ENCODE peak calls at places on chromosomes 2 and 18, in six cellular contexts. One of them, this sample, is unnamed.

GRCh38 chr2:127220102-127220806 is at the start of gene CYP27C1:
- DNase-seq in Panc1: no peak
- DNase-seq in choroid plexus epithelial cell: peak; percentile 25
- DNase-seq in astrocyte of the cerebellum: no peak
- DNase-seq in fibroblast of lung: peak; percentile 44
- DNase-seq in pancreas: no peak
- DNase-seq in this sample: no peak

GRCh38 chr2:188426121-188426520 is 134.4 kb downstream of the GULP1 start:
- DNase-seq in Panc1: no peak
- DNase-seq in choroid plexus epithelial cell: no peak
- DNase-seq in astrocyte of the cerebellum: no peak
- DNase-seq in fibroblast of lung: no peak
- DNase-seq in pancreas: no peak
- DNase-seq in this sample: no peak

GRCh38 chr2:219769044-219770030 is 141.9 kb downstream of the SLC4A3 start:
- DNase-seq in Panc1: no peak
- DNase-seq in choroid plexus epithelial cell: peak; percentile 33
- DNase-seq in astrocyte of the cerebellum: peak; percentile 15
- DNase-seq in fibroblast of lung: peak; percentile 59
- DNase-seq in pancreas: no peak
- DNase-seq in this sample: peak; percentile 5

GRCh38 chr2:64250063-64250462 is 105.8 kb upstream of the PELI1 start:
- DNase-seq in Panc1: no peak
- DNase-seq in choroid plexus epithelial cell: no peak
- DNase-seq in astrocyte of the cerebellum: no peak
- DNase-seq in fibroblast of lung: no peak
- DNase-seq in pancreas: no peak
- DNase-seq in this sample: no peak

GRCh38 chr2:128685841-128686497 is 367.3 kb upstream of the HS6ST1 start:
- DNase-seq in Panc1: no peak
- DNase-seq in choroid plexus epithelial cell: no peak
- DNase-seq in astrocyte of the cerebellum: no peak
- DNase-seq in fibroblast of lung: no peak
- DNase-seq in pancreas: no peak
- DNase-seq in this sample: no peak

GRCh38 chr2:56197816-56198215 is 14.0 kb downstream of the CCDC85A start:
- DNase-seq in Panc1: no peak
- DNase-seq in choroid plexus epithelial cell: no peak
- DNase-seq in astrocyte of the cerebellum: no peak
- DNase-seq in fibroblast of lung: no peak
- DNase-seq in pancreas: no peak
- DNase-seq in this sample: no peak

GRCh38 chr2:175463639-175464310 is 282.3 kb upstream of the ATP5MC3 start:
- DNase-seq in Panc1: no peak
- DNase-seq in choroid plexus epithelial cell: no peak
- DNase-seq in astrocyte of the cerebellum: no peak
- DNase-seq in fibroblast of lung: no peak
- DNase-seq in pancreas: no peak
- DNase-seq in this sample: no peak

GRCh38 chr2:37740330-37740729 is 68.9 kb upstream of the CDC42EP3 start:
- DNase-seq in Panc1: no peak
- DNase-seq in choroid plexus epithelial cell: peak; percentile 42
- DNase-seq in astrocyte of the cerebellum: no peak
- DNase-seq in fibroblast of lung: peak; percentile 50
- DNase-seq in pancreas: no peak
- DNase-seq in this sample: no peak

GRCh38 chr2:186319105-186319504 is 167.0 kb upstream of the ZC3H15 start:
- DNase-seq in Panc1: no peak
- DNase-seq in choroid plexus epithelial cell: no peak
- DNase-seq in astrocyte of the cerebellum: no peak
- DNase-seq in fibroblast of lung: no peak
- DNase-seq in pancreas: no peak
- DNase-seq in this sample: no peak

GRCh38 chr2:42492691-42493467 is 903 bp downstream of the KCNG3 start:
- DNase-seq in Panc1: no peak
- DNase-seq in choroid plexus epithelial cell: peak; percentile 18
- DNase-seq in astrocyte of the cerebellum: no peak
- DNase-seq in fibroblast of lung: peak; percentile 5
- DNase-seq in pancreas: no peak
- DNase-seq in this sample: no peak

GRCh38 chr2:176683565-176684210 is 414.4 kb downstream of the MTX2 start:
- DNase-seq in Panc1: no peak
- DNase-seq in choroid plexus epithelial cell: no peak
- DNase-seq in astrocyte of the cerebellum: no peak
- DNase-seq in fibroblast of lung: no peak
- DNase-seq in pancreas: no peak
- DNase-seq in this sample: no peak

GRCh38 chr2:169965495-169965894 is 138.2 kb downstream of the UBR3 start:
- DNase-seq in Panc1: no peak
- DNase-seq in choroid plexus epithelial cell: peak; percentile 62
- DNase-seq in astrocyte of the cerebellum: no peak
- DNase-seq in fibroblast of lung: peak; percentile 35
- DNase-seq in pancreas: no peak
- DNase-seq in this sample: no peak

GRCh38 chr2:239917957-239918481 is 107.1 kb downstream of the NDUFA10 start:
- DNase-seq in Panc1: no peak
- DNase-seq in choroid plexus epithelial cell: no peak
- DNase-seq in astrocyte of the cerebellum: no peak
- DNase-seq in fibroblast of lung: no peak
- DNase-seq in pancreas: no peak
- DNase-seq in this sample: no peak

GRCh38 chr18:59697236-59697932 is at the start of gene CCBE1:
- DNase-seq in Panc1: no peak
- DNase-seq in choroid plexus epithelial cell: peak; percentile 78
- DNase-seq in astrocyte of the cerebellum: no peak
- DNase-seq in fibroblast of lung: peak; percentile 71
- DNase-seq in pancreas: peak; percentile 48
- DNase-seq in this sample: no peak

DNA sequence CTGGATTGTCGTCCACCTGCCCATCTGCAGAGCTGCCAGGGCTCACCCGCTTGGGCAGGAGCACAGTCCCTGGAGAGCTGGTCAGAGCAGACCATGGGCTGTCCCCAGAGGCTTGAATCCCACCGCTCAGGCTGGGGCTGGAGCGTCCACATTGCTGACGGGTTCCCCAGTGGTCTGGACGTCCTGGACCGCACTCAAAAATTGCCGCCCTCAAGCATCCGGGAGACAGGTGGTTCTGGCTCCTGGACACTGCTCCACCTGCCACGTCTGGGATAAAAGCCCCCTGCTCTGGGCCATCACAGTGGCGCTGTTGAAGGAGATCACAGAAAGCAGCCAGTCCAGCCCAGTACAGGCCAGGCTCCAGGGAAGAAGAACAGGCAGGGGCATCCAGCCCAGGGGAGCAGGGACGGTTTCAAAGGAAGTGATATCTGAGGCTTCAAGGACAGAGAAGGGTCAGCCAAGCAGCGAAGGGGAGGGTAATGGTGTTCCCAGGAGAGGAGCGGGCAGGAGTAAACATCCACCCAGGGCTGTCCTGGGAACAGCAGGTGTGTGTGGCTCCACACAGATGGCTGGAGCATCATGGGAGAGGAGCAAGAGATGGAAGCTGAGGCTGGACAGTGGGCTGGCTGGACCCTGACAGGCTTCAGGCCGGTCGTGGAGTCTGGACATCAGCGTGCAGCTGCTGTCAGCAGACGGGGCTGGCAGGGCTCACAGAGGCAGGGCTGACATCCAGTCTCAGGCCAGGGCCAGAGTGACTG is 21.9 kb upstream of the ID2 start:
- DNase-seq in Panc1: no peak
- DNase-seq in choroid plexus epithelial cell: no peak
- DNase-seq in astrocyte of the cerebellum: no peak
- DNase-seq in fibroblast of lung: no peak
- DNase-seq in pancreas: no peak
- DNase-seq in this sample: no peak
- TF ChIP-seq CTCF in Panc1: no peak
- TF ChIP-seq CTCF in choroid plexus epithelial cell: no peak
- TF ChIP-seq CTCF in astrocyte of the cerebellum: no peak
- TF ChIP-seq CTCF in fibroblast of lung: no peak
- TF ChIP-seq CTCF in pancreas: no peak
- TF ChIP-seq CTCF in this sample: no peak

GRCh38 chr2:203330434-203330833 is 2.2 kb downstream of the ABI2 start:
- DNase-seq in Panc1: no peak
- DNase-seq in choroid plexus epithelial cell: peak; percentile 81
- DNase-seq in astrocyte of the cerebellum: no peak
- DNase-seq in fibroblast of lung: peak; percentile 45
- DNase-seq in pancreas: no peak
- DNase-seq in this sample: peak; percentile 20
- H3K4me3 ChIP-seq in Panc1: peak overlapping the region; percentile 69
- H3K4me3 ChIP-seq in choroid plexus epithelial cell: no peak overlapping the region
- H3K4me3 ChIP-seq in astrocyte of the cerebellum: peak overlapping the region; percentile 90
- H3K4me3 ChIP-seq in fibroblast of lung: peak overlapping the region; percentile 73
- H3K4me3 ChIP-seq in pancreas: no peak overlapping the region
- H3K4me3 ChIP-seq in this sample: no peak overlapping the region

GRCh38 chr18:36408606-36409005 is 111.1 kb downstream of the FHOD3 start:
- DNase-seq in Panc1: no peak
- DNase-seq in choroid plexus epithelial cell: no peak
- DNase-seq in astrocyte of the cerebellum: no peak
- DNase-seq in fibroblast of lung: no peak
- DNase-seq in pancreas: no peak
- DNase-seq in this sample: no peak

GRCh38 chr18:36412778-36413177 is 115.3 kb downstream of the FHOD3 start:
- DNase-seq in Panc1: no peak
- DNase-seq in choroid plexus epithelial cell: peak; percentile 29
- DNase-seq in astrocyte of the cerebellum: peak; percentile 8
- DNase-seq in fibroblast of lung: no peak
- DNase-seq in pancreas: no peak
- DNase-seq in this sample: no peak

GRCh38 chr18:36409779-36410178 is 112.3 kb downstream of the FHOD3 start:
- DNase-seq in Panc1: no peak
- DNase-seq in choroid plexus epithelial cell: no peak
- DNase-seq in astrocyte of the cerebellum: no peak
- DNase-seq in fibroblast of lung: no peak
- DNase-seq in pancreas: no peak
- DNase-seq in this sample: no peak

GRCh38 chr18:36410346-36410745 is 112.8 kb downstream of the FHOD3 start:
- DNase-seq in Panc1: no peak
- DNase-seq in choroid plexus epithelial cell: no peak
- DNase-seq in astrocyte of the cerebellum: no peak
- DNase-seq in fibroblast of lung: no peak
- DNase-seq in pancreas: no peak
- DNase-seq in this sample: no peak

DNA sequence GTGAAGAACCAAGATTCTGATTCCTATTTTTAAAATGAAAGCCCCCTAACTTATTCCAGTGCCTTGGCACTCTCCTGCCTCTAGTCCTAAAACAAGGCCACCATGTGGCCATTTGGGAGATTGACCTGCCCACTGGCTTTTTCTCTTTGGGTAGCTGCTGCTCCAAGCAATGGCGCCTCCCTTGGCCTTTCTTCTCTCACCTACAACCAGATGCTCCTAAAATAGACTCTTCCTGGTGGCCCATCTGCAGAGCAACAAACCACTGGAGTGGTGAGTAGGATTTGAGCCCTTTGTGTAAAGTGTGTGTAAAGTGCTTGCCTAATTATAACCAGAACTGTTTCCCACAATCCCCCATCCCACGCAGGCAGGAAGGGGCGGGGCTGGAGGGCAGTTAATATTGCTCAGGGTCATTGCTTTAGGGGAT is 114.2 kb downstream of the FHOD3 start:
- DNase-seq in Panc1: no peak
- DNase-seq in choroid plexus epithelial cell: peak; percentile 30
- DNase-seq in astrocyte of the cerebellum: no peak
- DNase-seq in fibroblast of lung: no peak
- DNase-seq in pancreas: no peak
- DNase-seq in this sample: no peak
- TF ChIP-seq CTCF in Panc1: peak; percentile 56
- TF ChIP-seq CTCF in choroid plexus epithelial cell: peak; percentile 58
- TF ChIP-seq CTCF in astrocyte of the cerebellum: peak; percentile 56
- TF ChIP-seq CTCF in fibroblast of lung: peak; percentile 36
- TF ChIP-seq CTCF in pancreas: no peak
- TF ChIP-seq CTCF in this sample: peak; percentile 56

DNA sequence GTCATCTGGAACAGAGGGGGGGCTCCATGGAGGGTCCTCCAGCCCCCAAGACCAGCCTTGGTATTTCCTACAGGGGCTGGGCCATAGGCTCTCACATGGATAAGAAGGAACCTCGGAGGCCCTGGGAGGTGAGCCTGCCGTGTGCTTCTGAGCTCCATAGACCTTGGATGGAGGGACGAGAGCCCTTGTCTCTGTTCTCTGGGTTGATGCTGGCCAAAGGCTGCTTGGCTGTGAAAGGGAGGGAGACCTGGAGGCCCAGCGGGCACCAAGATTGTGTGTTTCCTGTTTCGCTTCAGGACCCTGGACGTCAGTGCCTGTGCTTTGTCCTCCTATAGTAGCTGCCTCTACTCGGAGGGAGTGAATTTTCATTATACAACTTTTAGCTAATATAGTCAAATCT is 20.8 kb downstream of the CABLES1 start:
- DNase-seq in Panc1: no peak
- DNase-seq in choroid plexus epithelial cell: no peak
- DNase-seq in astrocyte of the cerebellum: no peak
- DNase-seq in fibroblast of lung: no peak
- DNase-seq in pancreas: no peak
- DNase-seq in this sample: no peak
- H3K4me3 ChIP-seq in Panc1: no peak overlapping the region
- H3K4me3 ChIP-seq in choroid plexus epithelial cell: no peak overlapping the region
- H3K4me3 ChIP-seq in astrocyte of the cerebellum: no peak overlapping the region
- H3K4me3 ChIP-seq in fibroblast of lung: no peak overlapping the region
- H3K4me3 ChIP-seq in pancreas: no peak overlapping the region
- H3K4me3 ChIP-seq in this sample: no peak overlapping the region

GRCh38 chr2:216698291-216698690 is 2.9 kb upstream of the IGFBP5 start:
- DNase-seq in Panc1: no peak
- DNase-seq in choroid plexus epithelial cell: no peak
- DNase-seq in astrocyte of the cerebellum: no peak
- DNase-seq in fibroblast of lung: no peak
- DNase-seq in pancreas: no peak
- DNase-seq in this sample: no peak

GRCh38 chr2:216696751-216697560 is 1.6 kb upstream of the IGFBP5 start:
- DNase-seq in Panc1: no peak
- DNase-seq in choroid plexus epithelial cell: peak; percentile 72
- DNase-seq in astrocyte of the cerebellum: no peak
- DNase-seq in fibroblast of lung: peak; percentile 65
- DNase-seq in pancreas: no peak
- DNase-seq in this sample: no peak

GRCh38 chr2:216700088-216700567 is 4.8 kb upstream of the IGFBP5 start:
- DNase-seq in Panc1: no peak
- DNase-seq in choroid plexus epithelial cell: no peak
- DNase-seq in astrocyte of the cerebellum: no peak
- DNase-seq in fibroblast of lung: no peak
- DNase-seq in pancreas: no peak
- DNase-seq in this sample: no peak

GRCh38 chr2:216700778-216701177 is 5.4 kb upstream of the IGFBP5 start:
- DNase-seq in Panc1: no peak
- DNase-seq in choroid plexus epithelial cell: no peak
- DNase-seq in astrocyte of the cerebellum: no peak
- DNase-seq in fibroblast of lung: no peak
- DNase-seq in pancreas: no peak
- DNase-seq in this sample: no peak

DNA sequence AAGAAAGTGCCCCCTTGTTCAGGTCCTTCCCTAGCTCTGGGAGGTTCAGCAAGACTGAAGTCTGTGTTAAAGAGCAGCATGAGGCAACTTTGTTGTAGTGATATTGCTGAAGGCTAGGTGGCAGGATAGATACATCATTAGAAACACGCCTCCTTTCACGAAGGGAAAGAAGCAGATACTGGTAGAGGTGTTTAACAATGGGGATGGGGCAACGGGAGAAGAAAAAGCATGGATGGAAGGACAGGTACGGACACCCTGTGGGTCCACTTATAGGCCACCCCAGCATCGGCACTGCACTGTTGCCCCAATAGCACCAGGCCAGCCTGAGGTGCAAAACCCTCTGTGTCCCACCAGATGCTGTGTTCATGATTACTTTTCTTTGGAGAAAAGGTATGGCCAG is 3.5 kb upstream of the IGFBP5 start:
- DNase-seq in Panc1: peak; percentile 27
- DNase-seq in choroid plexus epithelial cell: peak; percentile 89
- DNase-seq in astrocyte of the cerebellum: no peak
- DNase-seq in fibroblast of lung: peak; percentile 74
- DNase-seq in pancreas: no peak
- DNase-seq in this sample: peak; percentile 46
- TF ChIP-seq CTCF in Panc1: peak; percentile 73
- TF ChIP-seq CTCF in choroid plexus epithelial cell: peak; percentile 74
- TF ChIP-seq CTCF in astrocyte of the cerebellum: peak; percentile 73
- TF ChIP-seq CTCF in fibroblast of lung: peak; percentile 63
- TF ChIP-seq CTCF in pancreas: peak; percentile 17
- TF ChIP-seq CTCF in this sample: peak; percentile 73

This sample was measured in AG09309.